ENCODE peak calls at places on chromosomes 11 and 22, in four cellular contexts. H is CD8-positive, alpha-beta memory T cell; V is heart left ventricle; U is psoas muscle. T is an unnamed sample.

GRCh38 chr11:9367551-9367950 is 16.9 kb upstream of the IPO7 start:
- DNase-seq in U (no peak), V (no peak), H (no peak), T (peak; percentile 42)

GRCh38 chr11:87602776-87603175 is 565.0 kb downstream of the TMEM135 start:
- DNase-seq in U (no peak), H (no peak), V (no peak), T (no peak)

GRCh38 chr11:28448186-28448585 is 340.0 kb downstream of the METTL15 start:
- DNase-seq in V (no peak), H (no peak), U (no peak), T (no peak)

GRCh38 chr11:78050964-78051831 is 12.5 kb upstream of the THRSP start:
- DNase-seq in U (no peak), H (no peak), V (no peak), T (no peak)

GRCh38 chr22:40665312-40665711 is 14.0 kb upstream of the MCHR1 start:
- DNase-seq in U (no peak), H (no peak), V (peak; percentile 78), T (peak; percentile 48)

GRCh38 chr22:48646216-48646925 is 1181.3 kb downstream of the BRD1 start:
- DNase-seq in V (no peak), U (no peak), H (no peak), T (no peak)

GRCh38 chr11:79902493-79902892 is 461.7 kb upstream of the TENM4 start:
- DNase-seq in V (no peak), H (no peak), U (no peak), T (no peak)

GRCh38 chr11:24747275-24748251 is 250.7 kb downstream of the LUZP2 start:
- DNase-seq in V (no peak), H (no peak), U (no peak), T (no peak)

GRCh38 chr22:29758959-29759358 is 7.8 kb downstream of the ZMAT5 start:
- DNase-seq in V (no peak), H (no peak), U (no peak), T (no peak)

GRCh38 chr22:29757096-29757495 is 9.7 kb downstream of the ZMAT5 start:
- DNase-seq in H (no peak), U (no peak), V (no peak), T (no peak)

GRCh38 chr22:29756341-29756740 is 10.5 kb downstream of the ZMAT5 start:
- DNase-seq in H (no peak), V (no peak), U (no peak), T (no peak)

GRCh38 chr22:29755889-29756288 is 10.9 kb downstream of the ZMAT5 start:
- DNase-seq in V (no peak), U (no peak), H (no peak), T (no peak)

GRCh38 chr22:29758068-29758622 is 8.7 kb downstream of the ZMAT5 start:
- DNase-seq in V (no peak), U (no peak), H (no peak), T (no peak)
- H3K4me1 ChIP-seq in V (peaks cover 17% of the 10 kb centered on the region), U (peaks cover 50% of the 10 kb centered on the region), H (no peaks in the 10 kb centered on the region), T (peaks cover 8% of the 10 kb centered on the region)

GRCh38 chr22:18088825-18089568 is 11.2 kb downstream of the PEX26 start:
- DNase-seq in U (peak; percentile 65), V (no peak), H (no peak), T (no peak)
- H3K36me3 ChIP-seq in U (no peaks in the 10 kb centered on the region), V (peaks cover 62% of the 10 kb centered on the region), H (peaks cover 19% of the 10 kb centered on the region), T (no peaks in the 10 kb centered on the region)

DNA sequence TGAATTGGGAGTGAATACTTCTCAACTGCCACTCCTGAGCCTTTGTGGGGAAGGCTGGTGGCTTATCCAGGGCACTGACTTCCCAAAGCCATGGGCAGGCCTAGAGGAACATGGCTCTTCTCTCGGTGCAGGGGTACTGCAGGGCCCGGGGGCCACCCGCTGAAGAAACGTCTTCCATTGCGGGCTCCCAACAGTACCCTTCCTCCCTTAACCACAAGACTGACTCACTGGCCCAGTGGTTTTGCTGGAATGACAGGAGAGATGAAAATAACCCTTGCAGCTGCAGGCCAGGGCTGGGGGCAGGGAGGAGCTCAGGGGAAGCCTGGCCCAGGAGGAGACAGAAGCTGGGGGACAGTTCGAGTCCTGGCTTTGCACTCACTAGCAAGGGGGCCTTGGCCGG is 13.5 kb downstream of the TXN2 start:
- DNase-seq in U (peak; percentile 73), H (no peak), V (peak; percentile 50), T (no peak)
- H3K4me1 ChIP-seq in U (peaks cover 73% of the 10 kb centered on the region), H (peaks cover 21% of the 10 kb centered on the region), V (peaks cover 76% of the 10 kb centered on the region), T (peaks cover 18% of the 10 kb centered on the region)

GRCh38 chr22:30017824-30018223 is 62.4 kb upstream of the HORMAD2 start:
- DNase-seq in U (no peak), V (no peak), H (no peak), T (no peak)

GRCh38 chr22:30021881-30022619 is 58.2 kb upstream of the HORMAD2 start:
- DNase-seq in H (no peak), V (peak; percentile 64), U (no peak), T (no peak)

GRCh38 chr22:30023099-30023498 is 57.2 kb upstream of the HORMAD2 start:
- DNase-seq in U (no peak), H (no peak), V (no peak), T (no peak)

GRCh38 chr22:30021338-30021737 is 58.9 kb upstream of the HORMAD2 start:
- DNase-seq in V (no peak), H (no peak), U (no peak), T (no peak)

GRCh38 chr22:30020511-30020910 is 59.8 kb upstream of the HORMAD2 start:
- DNase-seq in U (no peak), H (no peak), V (no peak), T (no peak)
- H3K36me3 ChIP-seq in U (peaks cover 12% of the 10 kb centered on the region), H (peaks cover 75% of the 10 kb centered on the region), V (peaks cover 100% of the 10 kb centered on the region), T (no peaks in the 10 kb centered on the region)

GRCh38 chr11:75146711-75147110 is 4.2 kb upstream of the SLCO2B1 start:
- DNase-seq in H (no peak), U (no peak), V (no peak), T (no peak)
- H3K4me1 ChIP-seq in H (peaks cover 26% of the 10 kb centered on the region), U (peaks cover 3% of the 10 kb centered on the region), V (peaks cover 40% of the 10 kb centered on the region), T (no peaks in the 10 kb centered on the region)

GRCh38 chr11:62580959-62581715 is 7.4 kb upstream of the EEF1G start:
- DNase-seq in V (no peak), U (no peak), H (no peak), T (no peak)
- H3K36me3 ChIP-seq in V (peaks cover 94% of the 10 kb centered on the region), U (no peaks in the 10 kb centered on the region), H (peaks cover 41% of the 10 kb centered on the region), T (no peaks in the 10 kb centered on the region)